ENCODE peak calls at places on chromosomes 6 and 20, in five cellular contexts. G is stomach, E is K562, W is GM23338, T is OCI-LY7. P is an unnamed sample. For H3K4me1, the result is how much of the 10 kb centered on the place peaks cover.

GRCh38 chr20:36085686-36086267 is 68.8 kb upstream of the EPB41L1 start:
- DNase-seq in G (peak), E (peak), W (no peak), T (no peak), P (no peak)

GRCh38 chr6:165232277-165232654 is 77.1 kb downstream of the C6orf118 start:
- DNase-seq in G (no peak), E (no peak), W (no peak), T (no peak), P (no peak)

GRCh38 chr6:27141472-27142015 is 106.0 kb upstream of the PRSS16 start:
- DNase-seq in G (no peak), E (peak), W (no peak), T (peak), P (no peak)

GRCh38 chr20:37344506-37345338 is 1.2 kb upstream of the SRC start:
- DNase-seq in G (peak), E (no peak), W (no peak), T (no peak), P (no peak)

GRCh38 chr6:3414704-3415453 is 42.0 kb downstream of the SLC22A23 start:
- DNase-seq in G (no peak), E (peak), W (peak), T (no peak), P (peak)

GRCh38 chr6:46789434-46790358 is 3.5 kb upstream of the MEP1A start:
- DNase-seq in G (no peak), E (no peak), W (no peak), T (no peak), P (no peak)

GRCh38 chr6:47079638-47080037 is 37.5 kb upstream of the ADGRF1 start:
- DNase-seq in G (no peak), E (peak), W (peak), T (no peak), P (no peak)

GRCh38 chr6:10736721-10737120 is 10.9 kb upstream of the TMEM14B start:
- DNase-seq in G (no peak), E (no peak), W (no peak), T (no peak), P (no peak)

GRCh38 chr6:45609141-45609638 is 231.5 kb upstream of the SUPT3H start:
- DNase-seq in G (no peak), E (no peak), W (no peak), T (no peak), P (no peak)

DNA sequence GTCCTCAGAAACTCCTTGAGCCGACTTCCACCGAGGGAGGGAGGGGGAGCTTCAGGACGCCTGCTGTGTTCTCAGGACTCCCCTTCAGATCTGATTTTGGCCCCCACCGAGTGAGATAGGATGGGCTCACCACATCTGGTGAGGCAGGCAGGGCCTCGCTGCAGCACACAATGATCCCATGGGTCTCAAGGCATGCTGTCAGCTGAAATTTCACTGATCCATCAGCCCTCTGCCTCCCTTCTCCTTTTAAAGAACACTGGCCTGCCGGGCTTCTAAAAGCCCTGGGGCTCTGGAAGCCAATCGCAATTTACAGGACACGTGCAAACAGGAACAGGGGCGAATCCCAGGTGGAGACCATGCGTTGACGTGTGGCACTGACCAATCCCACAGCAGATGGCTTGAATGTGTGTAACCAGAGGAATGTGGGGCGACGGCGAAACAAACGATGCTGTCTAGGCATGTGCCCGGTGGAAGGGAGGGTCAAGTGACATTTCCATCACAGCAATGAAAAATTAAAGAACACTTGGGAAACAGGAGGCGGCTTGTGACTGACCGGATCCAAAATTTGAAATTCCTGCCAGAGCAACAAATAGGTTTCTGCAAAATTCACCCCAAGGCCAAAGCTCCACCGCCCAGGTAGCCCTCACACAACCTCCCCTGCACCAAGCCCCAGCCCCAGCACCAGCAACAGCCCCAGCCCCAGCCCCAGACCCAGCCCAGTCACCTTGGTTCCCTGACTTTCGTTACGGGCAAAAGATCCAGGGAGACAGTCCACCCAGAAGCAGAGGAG is 167.1 kb upstream of the ZNF337 start:
- DNase-seq in G (no peak), E (no peak), W (peak), T (no peak), P (peak)
- H3K4me1 ChIP-seq in G (half or more), E (under half), W (under half), T (under half), P (under half)

GRCh38 chr20:46646659-46647380 is 4.4 kb downstream of the SLC13A3 start:
- DNase-seq in G (no peak), E (no peak), W (no peak), T (no peak), P (no peak)
- H3K27ac ChIP-seq in G (no peak), E (no peak), W (no peak), T (no peak), P (no peak)

GRCh38 chr6:138882369-138883017 is 86.6 kb downstream of the ECT2L start:
- DNase-seq in G (no peak), E (no peak), W (no peak), T (no peak), P (no peak)
- H3K4me3 ChIP-seq in G (no peak), E (no peak), W (no peak), T (no peak), P (no peak)

DNA sequence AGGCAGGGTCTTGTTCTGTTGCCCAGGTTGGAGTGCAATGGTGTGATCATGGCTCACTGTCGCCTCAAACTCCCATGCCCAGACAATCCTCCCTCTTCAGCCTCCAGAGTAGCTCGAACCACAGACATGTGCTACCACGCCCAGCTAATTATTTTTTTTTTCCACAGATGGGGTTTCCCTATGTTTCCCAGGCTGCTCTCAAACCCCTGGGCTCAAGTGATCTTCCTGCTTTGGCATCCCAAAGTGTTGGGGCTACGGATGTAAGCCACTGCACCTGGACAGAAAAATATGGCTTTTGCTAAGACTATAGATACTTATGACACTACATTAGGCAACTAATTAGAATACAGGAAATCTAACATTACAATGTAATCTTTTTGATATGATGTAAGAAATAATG is 17.9 kb downstream of the RNF24 start:
- DNase-seq in G (no peak), E (no peak), W (no peak), T (no peak), P (no peak)
- H3K4me1 ChIP-seq in G (under half), E (under half), W (under half), T (under half), P (under half)

DNA sequence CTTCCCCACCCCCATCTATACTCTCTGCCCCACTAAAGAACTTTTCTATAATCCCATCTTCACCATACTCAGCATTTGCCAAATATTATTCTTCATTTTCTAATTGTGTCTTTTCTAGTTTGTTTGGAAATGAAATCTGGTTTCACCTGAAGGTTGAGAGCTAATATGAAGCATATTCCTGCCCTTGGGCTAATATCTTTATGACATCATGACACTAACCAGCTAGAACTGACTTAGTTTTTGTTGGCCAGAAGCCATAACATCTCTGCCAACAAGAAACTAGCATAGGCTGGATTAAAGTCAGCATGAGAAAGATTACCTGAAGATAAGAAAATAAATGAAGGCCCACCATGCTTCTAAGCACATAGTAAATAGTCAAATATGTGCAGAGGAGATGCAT is 16.7 kb downstream of the UNC5CL start:
- DNase-seq in G (no peak), E (no peak), W (no peak), T (no peak), P (no peak)
- H3K27ac ChIP-seq in G (no peak), E (no peak), W (no peak), T (no peak), P (no peak)

DNA sequence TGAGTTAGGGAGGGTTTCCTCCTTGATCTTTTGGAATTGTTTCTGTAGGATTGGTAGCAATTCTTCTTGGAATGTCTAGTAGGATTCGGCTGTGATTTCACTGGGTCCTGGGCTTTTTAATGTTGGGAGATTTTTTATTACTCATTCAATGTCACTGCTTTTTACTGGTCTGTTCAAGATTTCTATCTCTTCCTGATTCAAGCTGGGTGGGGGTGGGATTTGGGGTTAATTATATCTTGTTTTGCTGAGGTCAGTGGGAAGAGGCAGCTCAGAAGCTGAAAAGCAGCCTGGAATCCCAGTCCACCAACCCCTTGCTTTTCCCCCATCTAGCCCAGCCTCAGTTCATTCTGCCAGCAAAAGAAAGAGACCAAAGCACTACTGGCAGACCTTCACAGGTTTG is 39.6 kb downstream of the SUMO4 start:
- DNase-seq in G (no peak), E (no peak), W (no peak), T (no peak), P (no peak)
- H3K4me3 ChIP-seq in G (no peak), E (no peak), W (no peak), T (no peak), P (no peak)

DNA sequence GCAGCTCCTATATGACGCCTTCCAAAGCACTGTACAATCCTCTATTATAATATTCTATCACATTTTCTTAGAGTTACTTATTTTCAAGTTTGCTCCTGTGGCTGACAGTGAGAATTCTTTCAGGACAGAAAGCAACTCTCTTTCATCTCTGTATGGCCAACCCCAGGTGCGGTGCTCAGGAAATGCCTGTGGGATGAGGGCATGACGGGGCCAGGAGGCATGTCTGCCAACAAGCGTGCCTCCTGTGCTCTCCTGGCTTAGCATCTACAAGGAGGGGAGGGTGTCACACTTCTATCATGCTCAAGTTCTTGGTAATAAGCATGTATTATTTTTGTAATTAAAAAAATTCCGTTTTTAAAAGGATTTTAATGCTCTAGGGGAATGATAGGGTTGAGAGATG is 11.4 kb downstream of the MRPL14 start:
- DNase-seq in G (no peak), E (no peak), W (no peak), T (no peak), P (no peak)
- H3K4me1 ChIP-seq in G (half or more), E (under half), W (under half), T (under half), P (under half)